ENCODE peak calls at places on chromosomes 12 and 14, in six cellular contexts. R is HTR-8/SVneo, M is DMS53, Y is NB4, V is lower lobe of right lung, J is EL. E is an unnamed sample.
A peak's percentile ranks its signal among the peaks of the same experiment; 100 is the strongest.

GRCh38 chr12:65414526-65414925 is 136.0 kb downstream of the MSRB3 start:
- DNase-seq in R (no peak), M (no peak), Y (no peak), V (no peak), J (no peak), E (no peak)

GRCh38 chr12:43241971-43242370 is 310.0 kb downstream of the ADAMTS20 start:
- DNase-seq in R (no peak), M (no peak), Y (no peak), V (no peak), J (no peak), E (no peak)

GRCh38 chr12:125305221-125305620 is 240.0 kb downstream of the AACS start:
- DNase-seq in R (no peak), M (no peak), Y (no peak), V (no peak), J (no peak), E (no peak)

GRCh38 chr12:51971679-51972423 is 20.4 kb downstream of the ACVR1B start:
- DNase-seq in R (no peak), M (no peak), Y (peak; percentile 62), V (no peak), J (no peak), E (no peak)

GRCh38 chr14:23645812-23646647 is 9.9 kb downstream of the DHRS2 start:
- DNase-seq in R (no peak), M (no peak), Y (no peak), V (no peak), J (no peak), E (no peak)

GRCh38 chr12:1666215-1666614 is 24.7 kb upstream of the ADIPOR2 start:
- DNase-seq in R (no peak), M (no peak), Y (peak; percentile 22), V (no peak), J (no peak), E (no peak)

GRCh38 chr12:121781751-121782615 is 11.5 kb downstream of the RHOF start:
- DNase-seq in R (no peak), M (no peak), Y (no peak), V (no peak), J (peak; percentile 31), E (no peak)

GRCh38 chr14:90511795-90512331 is 115.0 kb downstream of the CALM1 start:
- DNase-seq in R (no peak), M (peak; percentile 43), Y (no peak), V (no peak), J (no peak), E (no peak)

GRCh38 chr12:103901518-103902173 is 28.6 kb upstream of the HSP90B1 start:
- DNase-seq in R (no peak), M (peak; percentile 21), Y (no peak), V (no peak), J (no peak), E (no peak)

GRCh38 chr12:52156757-52157565 is 34.9 kb downstream of the KRT80 start:
- DNase-seq in R (peak; percentile 75), M (peak; percentile 90), Y (peak; percentile 76), V (peak; percentile 85), J (peak; percentile 63), E (peak; percentile 69)

E was measured in SW480.